ENCODE peak calls at places on chromosomes 7 and 10, in five cellular contexts. Y is PC-9, P is heart right ventricle, I is neural crest cell, O is right lobe of liver. D is an unnamed sample.

GRCh38 chr7:101712652-101713051 is 83.6 kb upstream of the MYL10 start:
- DNase-seq in O (no peak), I (no peak), P (no peak), Y (no peak), D (no peak)

GRCh38 chr7:1059200-1060091 is 15.1 kb downstream of the GPR146 start:
- DNase-seq in Y (no peak), P (no peak), O (peak; percentile 59), I (no peak), D (peak; percentile 82)

GRCh38 chr7:158277219-158278141 is 310.1 kb downstream of the PTPRN2 start:
- DNase-seq in P (no peak), O (no peak), Y (no peak), I (no peak), D (peak; percentile 82)

GRCh38 chr7:3197567-3198212 is 103.4 kb upstream of the SDK1 start:
- DNase-seq in I (no peak), P (no peak), O (no peak), Y (no peak), D (no peak)

GRCh38 chr7:23196306-23196705 is 14.5 kb downstream of the NUP42 start:
- DNase-seq in P (no peak), I (no peak), O (no peak), Y (no peak), D (no peak)

GRCh38 chr10:130193493-130194193 is 57.5 kb downstream of the GLRX3 start:
- DNase-seq in P (no peak), Y (no peak), O (no peak), I (no peak), D (no peak)

GRCh38 chr7:151435971-151436370 is 4.0 kb downstream of the CRYGN start:
- DNase-seq in Y (no peak), P (no peak), I (no peak), O (no peak), D (no peak)

GRCh38 chr7:107958764-107959526 is 44.0 kb downstream of the LAMB1 start:
- DNase-seq in Y (no peak), P (no peak), O (no peak), I (no peak), D (no peak)

GRCh38 chr7:130937016-130937415 is 203.0 kb upstream of the KLF14 start:
- DNase-seq in Y (no peak), P (no peak), I (no peak), O (no peak), D (no peak)

GRCh38 chr7:81284576-81284975 is 365.7 kb upstream of the SEMA3C start:
- DNase-seq in O (no peak), I (no peak), P (no peak), Y (no peak), D (no peak)

GRCh38 chr7:81280531-81280930 is 361.7 kb upstream of the SEMA3C start:
- DNase-seq in Y (no peak), O (no peak), P (no peak), I (no peak), D (no peak)

DNA sequence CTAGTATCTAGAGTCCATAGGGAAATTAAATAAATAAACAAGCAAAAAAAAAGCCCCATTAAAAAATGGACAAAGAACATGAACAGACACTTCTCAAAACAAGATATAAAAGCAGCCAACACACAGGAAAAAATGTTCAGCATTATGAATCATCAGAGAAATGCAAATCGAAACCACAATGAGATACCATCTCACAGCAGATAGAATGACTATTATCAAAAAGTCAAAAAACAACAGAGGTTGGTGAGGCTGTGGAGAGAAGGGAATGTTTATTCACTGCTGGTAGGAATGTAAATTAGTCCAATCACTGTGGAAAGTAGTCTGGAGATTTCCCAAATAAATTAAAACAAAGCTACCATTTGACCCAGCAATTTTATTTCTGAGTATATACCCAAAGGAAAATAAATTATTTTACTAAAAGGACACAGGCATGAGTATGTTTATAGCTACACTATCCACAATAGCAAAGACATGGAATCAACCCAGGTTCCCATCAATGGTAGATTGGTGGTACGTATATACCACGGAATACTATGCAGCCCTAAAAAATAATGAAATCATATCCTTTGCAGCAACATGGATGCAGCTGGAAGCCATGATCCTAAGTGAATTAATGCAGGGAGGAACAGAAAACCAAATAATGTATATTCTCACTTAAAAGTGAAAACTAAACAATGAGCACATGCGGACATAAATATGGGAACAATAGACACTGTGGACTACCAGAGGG is 366.5 kb upstream of the SEMA3C start:
- DNase-seq in I (no peak), O (no peak), Y (peak; percentile 9), P (no peak), D (no peak)
- TF ChIP-seq CTCF in I (no peak), O (no peak), Y (no peak), P (no peak), D (peak; percentile 14)

DNA sequence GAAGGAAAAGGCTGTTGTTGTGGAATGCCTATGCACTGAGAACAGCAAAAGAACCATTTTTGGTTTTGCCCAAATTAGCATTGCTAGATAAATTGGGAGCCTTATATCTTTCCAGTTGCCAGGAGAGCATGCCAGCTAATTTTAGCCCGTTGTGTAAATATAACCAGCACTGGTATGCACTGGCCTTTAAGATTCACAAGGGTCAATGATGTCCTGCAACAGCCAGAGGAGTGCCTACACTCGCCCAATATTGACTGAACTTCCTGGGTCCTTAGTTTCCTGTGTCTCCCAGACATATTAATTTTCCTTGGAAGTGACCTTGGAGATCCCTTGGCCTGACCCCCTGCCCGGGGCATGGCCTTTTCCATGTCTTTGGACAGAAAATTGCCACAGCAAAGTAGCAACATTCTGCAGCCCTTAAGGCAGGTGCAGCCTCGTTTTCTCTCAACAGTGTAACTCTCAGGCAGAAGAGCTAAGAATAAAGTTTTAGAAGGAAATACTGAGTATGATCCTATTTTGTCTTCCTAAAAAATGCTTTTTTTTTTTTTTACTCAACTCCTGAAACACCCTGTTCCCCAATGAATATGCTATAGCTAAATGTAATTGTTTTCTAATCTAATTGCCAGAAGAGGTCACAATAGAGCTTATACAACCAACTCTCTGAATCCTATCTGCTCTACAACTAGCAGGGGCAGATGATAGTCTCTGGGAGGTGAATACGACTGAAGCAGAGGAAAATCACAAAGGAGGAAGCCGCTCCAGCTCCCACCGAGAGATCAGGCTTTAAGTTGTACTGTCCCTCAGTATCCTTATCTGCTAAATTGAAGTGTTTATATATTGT is 131.9 kb upstream of the PCGF5 start:
- DNase-seq in O (no peak), P (no peak), Y (no peak), I (no peak), D (no peak)
- TF ChIP-seq CTCF in O (peak; percentile 23), P (peak; percentile 17), Y (no peak), I (no peak), D (peak; percentile 57)

DNA sequence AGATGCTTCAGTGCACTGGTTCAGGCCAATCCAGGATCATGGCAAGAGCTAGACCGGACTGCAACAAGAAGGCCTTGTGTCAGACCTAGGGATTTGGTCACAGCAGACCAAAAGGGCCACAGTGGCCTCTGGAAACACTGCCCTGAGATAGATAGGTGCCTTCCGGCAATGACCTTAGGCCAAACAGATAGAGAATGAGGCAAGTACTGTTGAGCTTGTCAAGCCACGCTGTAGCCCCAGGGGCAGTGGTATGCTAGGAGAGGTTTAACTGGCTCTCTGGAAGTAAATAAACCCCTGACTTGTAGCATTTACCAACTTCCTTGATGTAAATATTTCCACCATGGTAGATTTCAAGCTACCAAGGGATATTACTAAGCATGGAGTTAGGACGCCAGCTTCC is 197.5 kb downstream of the GRID1 start:
- DNase-seq in I (no peak), Y (no peak), O (no peak), P (no peak), D (no peak)
- TF ChIP-seq CTCF in I (no peak), Y (no peak), O (no peak), P (no peak), D (no peak)

GRCh38 chr7:135708041-135708440 is 19.9 kb downstream of the SLC13A4 start:
- DNase-seq in Y (no peak), P (no peak), O (no peak), I (no peak), D (no peak)
- TF ChIP-seq CTCF in Y (no peak), P (no peak), O (no peak), I (no peak), D (no peak)

GRCh38 chr10:14971867-14972448 is 12.8 kb downstream of the MEIG1 start:
- DNase-seq in O (no peak), I (peak; percentile 26), P (no peak), Y (peak; percentile 29), D (no peak)

DNA sequence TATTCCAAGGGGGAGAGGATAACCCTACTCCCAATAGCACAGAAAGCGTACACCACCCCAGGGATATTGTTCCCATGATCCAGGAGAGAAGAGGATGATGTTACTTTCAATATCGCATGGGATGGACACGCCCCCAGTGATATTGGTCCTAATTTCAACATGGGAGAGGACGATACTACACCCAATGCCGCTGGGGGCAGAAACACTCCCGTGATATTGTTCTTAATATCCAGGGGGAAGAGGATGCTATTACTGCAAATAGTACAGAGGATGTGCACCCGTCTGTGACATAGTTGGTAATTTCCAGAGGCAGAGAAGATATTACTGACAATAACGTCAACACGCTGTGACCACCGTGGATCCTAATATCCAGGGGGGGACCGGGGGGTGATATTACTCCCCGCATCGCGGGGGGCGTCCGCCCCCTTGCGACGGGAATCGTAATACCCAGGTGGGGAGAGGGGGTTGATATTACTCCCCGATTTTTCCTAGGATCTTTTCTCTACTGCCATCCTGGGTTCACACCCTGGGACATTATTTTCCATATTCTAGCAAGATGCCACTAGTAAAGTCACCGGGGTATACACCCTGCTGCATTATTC is 16.6 kb downstream of the MEIG1 start:
- DNase-seq in P (no peak), Y (no peak), I (no peak), O (no peak), D (no peak)
- TF ChIP-seq CTCF in P (peak; percentile 11), Y (peak; percentile 56), I (peak; percentile 16), O (peak; percentile 5), D (peak; percentile 43)

GRCh38 chr10:42755028-42755451 is 27.6 kb upstream of the BMS1 start:
- DNase-seq in P (no peak), Y (no peak), O (no peak), I (no peak), D (no peak)
- TF ChIP-seq CTCF in P (no peak), Y (no peak), O (no peak), I (peak; percentile 26), D (no peak)